ENCODE peak calls at places on chromosomes 11 and 22, in four cellular contexts. T is adrenal gland, K is lower leg skin, R is HCT116. U is an unnamed sample.

GRCh38 chr11:122294041-122294440 is 178.0 kb upstream of the BLID start:
- DNase-seq in T (no peak), K (no peak), R (no peak), U (no peak)

GRCh38 chr22:43955883-43956286 is 643 bp downstream of the SAMM50 start:
- DNase-seq in T (peak; percentile 20), K (no peak), R (no peak), U (no peak)

GRCh38 chr22:29225422-29226090 is 19.9 kb downstream of the EMID1 start:
- DNase-seq in T (peak; percentile 74), K (peak; percentile 91), R (no peak), U (peak; percentile 35)

GRCh38 chr11:44409071-44409470 is 99.1 kb upstream of the ALX4 start:
- DNase-seq in T (no peak), K (peak; percentile 42), R (no peak), U (no peak)

GRCh38 chr11:119612814-119613213 is 116.2 kb downstream of the NECTIN1 start:
- DNase-seq in T (no peak), K (no peak), R (no peak), U (no peak)

GRCh38 chr11:126410649-126411048 is 55.2 kb downstream of the ST3GAL4 start:
- DNase-seq in T (no peak), K (no peak), R (no peak), U (no peak)

GRCh38 chr11:112584674-112585073 is 324.0 kb upstream of the PLET1 start:
- DNase-seq in T (no peak), K (no peak), R (no peak), U (no peak)

GRCh38 chr22:37218771-37219411 is 6.6 kb upstream of the SSTR3 start:
- DNase-seq in T (no peak), K (no peak), R (no peak), U (no peak)

GRCh38 chr11:43556269-43556668 is 124.3 kb upstream of the HSD17B12 start:
- DNase-seq in T (no peak), K (peak; percentile 75), R (no peak), U (no peak)

GRCh38 chr11:78742430-78742829 is 167.8 kb upstream of the NARS2 start:
- DNase-seq in T (peak; percentile 2), K (peak; percentile 87), R (no peak), U (no peak)

DNA sequence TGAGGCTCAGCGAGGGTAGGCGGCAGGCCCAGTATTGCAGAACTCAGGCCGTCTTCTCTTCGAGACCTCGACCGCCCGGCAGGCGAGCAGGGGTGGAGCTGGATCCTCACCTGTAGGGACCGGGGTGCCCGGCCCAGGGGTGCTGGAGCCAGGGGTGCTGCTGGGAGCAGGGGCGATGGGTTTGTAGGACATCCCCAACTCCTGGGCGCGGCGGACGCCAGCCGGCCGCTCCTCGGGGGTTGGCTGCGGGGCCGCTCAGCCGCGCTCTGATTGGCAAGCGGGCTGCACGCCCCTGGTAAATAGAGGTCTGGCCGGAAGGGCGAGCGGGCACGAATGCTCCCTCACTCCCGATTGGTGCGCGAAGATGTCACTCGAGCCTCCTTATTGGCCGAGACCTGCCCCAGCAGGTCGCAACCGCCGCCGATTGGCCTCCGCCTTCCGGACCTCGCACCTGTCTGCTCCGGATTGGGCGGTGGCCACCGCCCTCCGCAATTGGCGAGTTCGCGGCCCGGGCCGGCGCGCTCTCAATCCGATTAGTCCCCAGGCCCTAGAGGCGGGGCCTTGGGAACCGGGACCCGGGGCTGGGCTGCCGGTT is at the start of gene CDK2AP2:
- DNase-seq in T (peak; percentile 100), K (peak; percentile 100), R (peak; percentile 99), U (peak; percentile 98)
- TF ChIP-seq POLR2A in T (peak; percentile 82), K (no peak), R (peak; percentile 26), U (peak; percentile 61)

GRCh38 chr11:64661622-64662021 is 61.4 kb downstream of the NRXN2 start:
- DNase-seq in T (no peak), K (no peak), R (no peak), U (no peak)

GRCh38 chr11:64660205-64660604 is 62.8 kb downstream of the NRXN2 start:
- DNase-seq in T (no peak), K (no peak), R (no peak), U (no peak)

GRCh38 chr11:64660706-64661105 is 62.3 kb downstream of the NRXN2 start:
- DNase-seq in T (no peak), K (peak; percentile 80), R (no peak), U (no peak)

GRCh38 chr11:64661146-64661545 is 61.9 kb downstream of the NRXN2 start:
- DNase-seq in T (no peak), K (no peak), R (no peak), U (no peak)

GRCh38 chr11:64659417-64660144 is 63.4 kb downstream of the NRXN2 start:
- DNase-seq in T (no peak), K (no peak), R (peak; percentile 81), U (peak; percentile 79)
- TF ChIP-seq POLR2A in T (no peak), K (no peak), R (no peak), U (peak; percentile 29)

DNA sequence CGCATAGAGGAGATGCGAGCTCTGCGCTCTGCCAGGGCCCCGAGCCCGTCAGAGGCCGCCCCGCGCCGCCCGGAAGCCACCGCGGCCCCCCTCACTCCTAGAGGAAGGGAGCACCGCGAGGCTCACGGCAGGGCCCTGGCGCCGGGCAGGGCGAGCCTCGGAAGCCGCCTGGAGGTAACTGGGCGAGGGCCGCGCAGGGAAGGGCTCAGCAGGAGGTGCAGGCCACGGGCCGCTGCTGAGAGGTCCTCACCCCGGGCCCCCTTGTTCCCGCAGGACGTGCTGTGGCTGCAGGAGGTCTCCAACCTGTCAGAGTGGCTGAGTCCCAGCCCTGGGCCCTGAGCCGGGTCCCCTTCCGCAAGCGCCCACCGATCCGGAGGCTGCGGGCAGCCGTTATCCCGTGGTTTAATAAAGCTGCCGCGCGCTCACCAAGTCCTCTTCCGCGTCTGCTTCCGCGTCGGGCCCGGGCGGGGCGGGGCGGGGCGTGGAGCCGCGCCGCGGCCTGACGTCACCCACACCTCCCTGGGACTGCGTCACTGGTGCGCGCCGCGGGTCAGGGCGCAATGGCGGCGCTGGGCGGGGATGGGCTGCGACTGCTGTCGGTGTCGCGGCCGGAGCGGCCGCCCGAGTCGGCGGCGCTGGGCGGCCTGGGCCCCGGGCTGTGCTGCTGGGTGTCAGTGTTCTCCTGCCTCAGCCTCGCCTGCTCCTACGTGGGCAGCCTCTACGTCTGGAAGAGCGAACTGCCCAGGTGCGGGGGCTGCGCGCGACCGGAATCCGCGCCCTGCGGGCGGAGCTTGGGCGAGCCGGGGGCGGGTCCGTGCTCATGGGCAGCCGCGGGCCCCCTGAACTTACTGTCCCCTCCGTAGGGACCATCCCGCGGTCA is at the start of gene RCE1:
- DNase-seq in T (peak; percentile 92), K (peak; percentile 97), R (peak; percentile 65), U (peak; percentile 77)
- TF ChIP-seq POLR2A in T (peak; percentile 93), K (no peak), R (peak; percentile 57), U (peak; percentile 91)

DNA sequence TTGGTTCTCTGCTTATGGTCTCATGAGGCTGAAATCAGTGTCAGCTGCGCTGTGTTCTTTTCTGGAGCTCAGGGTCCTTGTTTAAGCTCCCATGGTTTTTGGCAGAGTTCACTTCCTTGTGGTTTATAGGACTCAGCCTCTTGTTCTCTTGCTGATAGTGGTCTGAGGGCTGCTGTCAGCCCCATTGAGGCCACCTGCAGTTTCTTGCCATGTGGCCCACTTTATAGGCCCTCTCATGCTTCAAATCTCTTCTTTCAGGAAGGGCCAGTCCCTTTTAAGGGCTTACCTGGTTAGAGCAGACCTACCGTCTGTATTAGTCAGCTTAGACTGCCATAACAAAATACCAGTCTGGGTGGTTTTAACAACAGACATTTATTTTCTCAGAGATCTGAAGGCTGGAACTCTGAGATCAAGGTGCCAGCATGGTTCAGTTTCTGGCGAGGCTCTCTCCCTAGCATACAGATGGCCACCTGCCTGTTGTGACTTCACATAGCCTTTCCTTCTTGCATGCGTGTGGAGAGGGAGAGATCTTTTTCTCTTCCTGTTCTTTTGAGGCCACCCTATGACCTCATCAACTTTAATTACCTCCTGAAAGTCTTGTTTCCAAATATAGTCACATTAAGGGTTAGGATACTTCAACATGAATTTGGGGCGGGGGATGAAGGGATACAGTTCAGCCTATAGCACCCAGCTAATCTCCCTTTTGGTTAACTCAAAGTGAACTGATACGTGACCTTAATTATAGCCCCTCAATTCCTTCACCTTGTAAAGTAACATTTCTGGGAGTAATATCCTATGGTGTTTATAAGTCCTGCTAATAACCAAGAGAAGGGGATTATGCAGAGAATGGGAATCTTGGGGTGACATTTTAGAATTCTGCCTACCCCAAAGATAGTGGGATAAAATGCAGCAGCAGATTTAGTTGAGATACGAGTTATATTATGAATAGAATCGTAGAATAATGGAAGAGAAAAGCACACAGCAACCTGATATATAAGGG is 131.8 kb downstream of the UVRAG start:
- DNase-seq in T (peak; percentile 22), K (no peak), R (peak; percentile 6), U (no peak)
- TF ChIP-seq POLR2A in T (no peak), K (no peak), R (no peak), U (no peak)

GRCh38 chr11:131246589-131247164 is 123.7 kb upstream of the NTM start:
- DNase-seq in T (peak; percentile 25), K (no peak), R (no peak), U (no peak)

GRCh38 chr11:131253142-131253884 is 117.1 kb upstream of the NTM start:
- DNase-seq in T (no peak), K (no peak), R (no peak), U (no peak)

GRCh38 chr11:131246156-131246555 is 124.3 kb upstream of the NTM start:
- DNase-seq in T (no peak), K (no peak), R (no peak), U (no peak)

GRCh38 chr11:131253885-131254204 is 116.6 kb upstream of the NTM start:
- DNase-seq in T (no peak), K (no peak), R (no peak), U (no peak)

GRCh38 chr11:131248588-131248987 is 121.8 kb upstream of the NTM start:
- DNase-seq in T (no peak), K (no peak), R (no peak), U (no peak)
- TF ChIP-seq POLR2A in T (no peak), K (no peak), R (no peak), U (no peak)

GRCh38 chr11:8867856-8868705 is 42.9 kb upstream of the AKIP1 start:
- DNase-seq in T (no peak), K (no peak), R (no peak), U (no peak)

GRCh38 chr11:8871283-8871775 is 39.7 kb upstream of the AKIP1 start:
- DNase-seq in T (peak; percentile 74), K (peak; percentile 90), R (peak; percentile 16), U (peak; percentile 68)

GRCh38 chr11:8870461-8871282 is 40.3 kb upstream of the AKIP1 start:
- DNase-seq in T (peak; percentile 51), K (peak; percentile 88), R (peak; percentile 68), U (peak; percentile 67)

GRCh38 chr11:8873966-8874365 is 37.0 kb upstream of the AKIP1 start:
- DNase-seq in T (no peak), K (no peak), R (no peak), U (no peak)

GRCh38 chr11:8872017-8872416 is 39.0 kb upstream of the AKIP1 start:
- DNase-seq in T (no peak), K (no peak), R (no peak), U (no peak)
- TF ChIP-seq POLR2A in T (no peak), K (no peak), R (no peak), U (no peak)

U was measured in H54.